ENCODE peak calls at places on chromosomes 7 and 10, in seven cellular contexts. One of them, this sample, is unnamed.

GRCh38 chr7:155293721-155294642 is 3.7 kb upstream of the INSIG1 start:
- DNase-seq in GM23248: no peak
- DNase-seq in A549: no peak
- DNase-seq in activated CD4-positive, alpha-beta memory T cell treated with anti-CD3 and anti-CD28 coated beads for 36 hours: no peak
- DNase-seq in effector memory CD4-positive, alpha-beta T cell: no peak
- DNase-seq in activated CD4-positive, CD25-positive, alpha-beta regulatory T cell treated with anti-CD3 and anti-CD28 coated beads, Interleukin-2, amount 50 U/mL, for 72 hours: no peak
- DNase-seq in AG09309: no peak
- DNase-seq in this sample: no peak

GRCh38 chr7:44671069-44671468 is 64.6 kb downstream of the OGDH start:
- DNase-seq in A549: no peak
- DNase-seq in activated CD4-positive, CD25-positive, alpha-beta regulatory T cell treated with anti-CD3 and anti-CD28 coated beads, Interleukin-2, amount 50 U/mL, for 72 hours: no peak
- DNase-seq in GM23248: no peak
- DNase-seq in effector memory CD4-positive, alpha-beta T cell: no peak
- DNase-seq in AG09309: no peak
- DNase-seq in activated CD4-positive, alpha-beta memory T cell treated with anti-CD3 and anti-CD28 coated beads for 36 hours: no peak
- DNase-seq in this sample: no peak

GRCh38 chr7:83786858-83787257 is 137.9 kb upstream of the SEMA3E start:
- DNase-seq in GM23248: no peak
- DNase-seq in activated CD4-positive, CD25-positive, alpha-beta regulatory T cell treated with anti-CD3 and anti-CD28 coated beads, Interleukin-2, amount 50 U/mL, for 72 hours: no peak
- DNase-seq in activated CD4-positive, alpha-beta memory T cell treated with anti-CD3 and anti-CD28 coated beads for 36 hours: no peak
- DNase-seq in AG09309: no peak
- DNase-seq in effector memory CD4-positive, alpha-beta T cell: no peak
- DNase-seq in A549: no peak
- DNase-seq in this sample: no peak

GRCh38 chr7:104695563-104695962 is 318.4 kb upstream of the KMT2E start:
- DNase-seq in AG09309: no peak
- DNase-seq in activated CD4-positive, alpha-beta memory T cell treated with anti-CD3 and anti-CD28 coated beads for 36 hours: no peak
- DNase-seq in activated CD4-positive, CD25-positive, alpha-beta regulatory T cell treated with anti-CD3 and anti-CD28 coated beads, Interleukin-2, amount 50 U/mL, for 72 hours: no peak
- DNase-seq in GM23248: no peak
- DNase-seq in effector memory CD4-positive, alpha-beta T cell: no peak
- DNase-seq in A549: no peak
- DNase-seq in this sample: no peak

GRCh38 chr7:118082506-118082905 is 101.5 kb upstream of the LSM8 start:
- DNase-seq in effector memory CD4-positive, alpha-beta T cell: no peak
- DNase-seq in GM23248: no peak
- DNase-seq in activated CD4-positive, CD25-positive, alpha-beta regulatory T cell treated with anti-CD3 and anti-CD28 coated beads, Interleukin-2, amount 50 U/mL, for 72 hours: no peak
- DNase-seq in AG09309: no peak
- DNase-seq in activated CD4-positive, alpha-beta memory T cell treated with anti-CD3 and anti-CD28 coated beads for 36 hours: no peak
- DNase-seq in A549: no peak
- DNase-seq in this sample: no peak

GRCh38 chr10:13526952-13527863 is 1.6 kb downstream of the BEND7 start:
- DNase-seq in activated CD4-positive, alpha-beta memory T cell treated with anti-CD3 and anti-CD28 coated beads for 36 hours: no peak
- DNase-seq in GM23248: peak
- DNase-seq in activated CD4-positive, CD25-positive, alpha-beta regulatory T cell treated with anti-CD3 and anti-CD28 coated beads, Interleukin-2, amount 50 U/mL, for 72 hours: no peak
- DNase-seq in AG09309: peak
- DNase-seq in effector memory CD4-positive, alpha-beta T cell: no peak
- DNase-seq in A549: peak
- DNase-seq in this sample: no peak

GRCh38 chr10:24894309-24894708 is 58.1 kb downstream of the PRTFDC1 start:
- DNase-seq in AG09309: peak
- DNase-seq in effector memory CD4-positive, alpha-beta T cell: no peak
- DNase-seq in A549: peak
- DNase-seq in activated CD4-positive, alpha-beta memory T cell treated with anti-CD3 and anti-CD28 coated beads for 36 hours: peak
- DNase-seq in activated CD4-positive, CD25-positive, alpha-beta regulatory T cell treated with anti-CD3 and anti-CD28 coated beads, Interleukin-2, amount 50 U/mL, for 72 hours: no peak
- DNase-seq in GM23248: peak
- DNase-seq in this sample: no peak

GRCh38 chr7:105837765-105838241 is 38.6 kb downstream of the ATXN7L1 start:
- DNase-seq in GM23248: no peak
- DNase-seq in effector memory CD4-positive, alpha-beta T cell: no peak
- DNase-seq in AG09309: no peak
- DNase-seq in A549: no peak
- DNase-seq in activated CD4-positive, alpha-beta memory T cell treated with anti-CD3 and anti-CD28 coated beads for 36 hours: no peak
- DNase-seq in activated CD4-positive, CD25-positive, alpha-beta regulatory T cell treated with anti-CD3 and anti-CD28 coated beads, Interleukin-2, amount 50 U/mL, for 72 hours: no peak
- DNase-seq in this sample: no peak

GRCh38 chr7:117386125-117386709 is 41.1 kb downstream of the ASZ1 start:
- DNase-seq in A549: no peak
- DNase-seq in AG09309: peak
- DNase-seq in effector memory CD4-positive, alpha-beta T cell: no peak
- DNase-seq in activated CD4-positive, alpha-beta memory T cell treated with anti-CD3 and anti-CD28 coated beads for 36 hours: no peak
- DNase-seq in activated CD4-positive, CD25-positive, alpha-beta regulatory T cell treated with anti-CD3 and anti-CD28 coated beads, Interleukin-2, amount 50 U/mL, for 72 hours: no peak
- DNase-seq in GM23248: peak
- DNase-seq in this sample: no peak

GRCh38 chr7:2572101-2572842 is 13.5 kb downstream of the IQCE start:
- DNase-seq in A549: no peak
- DNase-seq in effector memory CD4-positive, alpha-beta T cell: no peak
- DNase-seq in activated CD4-positive, CD25-positive, alpha-beta regulatory T cell treated with anti-CD3 and anti-CD28 coated beads, Interleukin-2, amount 50 U/mL, for 72 hours: no peak
- DNase-seq in AG09309: no peak
- DNase-seq in activated CD4-positive, alpha-beta memory T cell treated with anti-CD3 and anti-CD28 coated beads for 36 hours: peak
- DNase-seq in GM23248: peak
- DNase-seq in this sample: peak

GRCh38 chr10:18104223-18104872 is 35.9 kb upstream of the CACNB2 start:
- DNase-seq in activated CD4-positive, alpha-beta memory T cell treated with anti-CD3 and anti-CD28 coated beads for 36 hours: peak
- DNase-seq in GM23248: peak
- DNase-seq in effector memory CD4-positive, alpha-beta T cell: no peak
- DNase-seq in activated CD4-positive, CD25-positive, alpha-beta regulatory T cell treated with anti-CD3 and anti-CD28 coated beads, Interleukin-2, amount 50 U/mL, for 72 hours: peak
- DNase-seq in A549: peak
- DNase-seq in AG09309: no peak
- DNase-seq in this sample: peak

GRCh38 chr7:50502001-50502684 is 52.0 kb upstream of the FIGNL1 start:
- DNase-seq in A549: peak
- DNase-seq in AG09309: peak
- DNase-seq in activated CD4-positive, CD25-positive, alpha-beta regulatory T cell treated with anti-CD3 and anti-CD28 coated beads, Interleukin-2, amount 50 U/mL, for 72 hours: no peak
- DNase-seq in effector memory CD4-positive, alpha-beta T cell: no peak
- DNase-seq in GM23248: peak
- DNase-seq in activated CD4-positive, alpha-beta memory T cell treated with anti-CD3 and anti-CD28 coated beads for 36 hours: no peak
- DNase-seq in this sample: no peak

GRCh38 chr7:87534072-87534471 is 58.6 kb upstream of the ABCB4 start:
- DNase-seq in activated CD4-positive, alpha-beta memory T cell treated with anti-CD3 and anti-CD28 coated beads for 36 hours: no peak
- DNase-seq in effector memory CD4-positive, alpha-beta T cell: no peak
- DNase-seq in GM23248: no peak
- DNase-seq in AG09309: no peak
- DNase-seq in activated CD4-positive, CD25-positive, alpha-beta regulatory T cell treated with anti-CD3 and anti-CD28 coated beads, Interleukin-2, amount 50 U/mL, for 72 hours: no peak
- DNase-seq in A549: no peak
- DNase-seq in this sample: no peak

GRCh38 chr7:1240296-1240820 is 7.7 kb downstream of the UNCX start:
- DNase-seq in GM23248: no peak
- DNase-seq in activated CD4-positive, alpha-beta memory T cell treated with anti-CD3 and anti-CD28 coated beads for 36 hours: no peak
- DNase-seq in effector memory CD4-positive, alpha-beta T cell: no peak
- DNase-seq in A549: no peak
- DNase-seq in AG09309: no peak
- DNase-seq in activated CD4-positive, CD25-positive, alpha-beta regulatory T cell treated with anti-CD3 and anti-CD28 coated beads, Interleukin-2, amount 50 U/mL, for 72 hours: no peak
- DNase-seq in this sample: no peak

GRCh38 chr7:66167773-66168367 is 37.3 kb upstream of the TPST1 start:
- DNase-seq in AG09309: peak
- DNase-seq in activated CD4-positive, CD25-positive, alpha-beta regulatory T cell treated with anti-CD3 and anti-CD28 coated beads, Interleukin-2, amount 50 U/mL, for 72 hours: no peak
- DNase-seq in activated CD4-positive, alpha-beta memory T cell treated with anti-CD3 and anti-CD28 coated beads for 36 hours: no peak
- DNase-seq in effector memory CD4-positive, alpha-beta T cell: no peak
- DNase-seq in GM23248: peak
- DNase-seq in A549: peak
- DNase-seq in this sample: no peak

GRCh38 chr7:26052721-26053120 is 99.3 kb upstream of the NFE2L3 start:
- DNase-seq in A549: peak
- DNase-seq in effector memory CD4-positive, alpha-beta T cell: no peak
- DNase-seq in GM23248: peak
- DNase-seq in activated CD4-positive, CD25-positive, alpha-beta regulatory T cell treated with anti-CD3 and anti-CD28 coated beads, Interleukin-2, amount 50 U/mL, for 72 hours: no peak
- DNase-seq in activated CD4-positive, alpha-beta memory T cell treated with anti-CD3 and anti-CD28 coated beads for 36 hours: no peak
- DNase-seq in AG09309: no peak
- DNase-seq in this sample: no peak

GRCh38 chr10:32237644-32238345 is 109.2 kb downstream of the EPC1 start:
- DNase-seq in activated CD4-positive, alpha-beta memory T cell treated with anti-CD3 and anti-CD28 coated beads for 36 hours: no peak
- DNase-seq in effector memory CD4-positive, alpha-beta T cell: no peak
- DNase-seq in A549: no peak
- DNase-seq in GM23248: peak
- DNase-seq in AG09309: peak
- DNase-seq in activated CD4-positive, CD25-positive, alpha-beta regulatory T cell treated with anti-CD3 and anti-CD28 coated beads, Interleukin-2, amount 50 U/mL, for 72 hours: no peak
- DNase-seq in this sample: no peak

GRCh38 chr7:53596230-53596629 is 560.8 kb downstream of the POM121L12 start:
- DNase-seq in effector memory CD4-positive, alpha-beta T cell: no peak
- DNase-seq in AG09309: no peak
- DNase-seq in A549: no peak
- DNase-seq in GM23248: no peak
- DNase-seq in activated CD4-positive, CD25-positive, alpha-beta regulatory T cell treated with anti-CD3 and anti-CD28 coated beads, Interleukin-2, amount 50 U/mL, for 72 hours: no peak
- DNase-seq in activated CD4-positive, alpha-beta memory T cell treated with anti-CD3 and anti-CD28 coated beads for 36 hours: no peak
- DNase-seq in this sample: peak

GRCh38 chr10:381805-382204 is 246.6 kb downstream of the ZMYND11 start:
- DNase-seq in GM23248: no peak
- DNase-seq in activated CD4-positive, alpha-beta memory T cell treated with anti-CD3 and anti-CD28 coated beads for 36 hours: no peak
- DNase-seq in activated CD4-positive, CD25-positive, alpha-beta regulatory T cell treated with anti-CD3 and anti-CD28 coated beads, Interleukin-2, amount 50 U/mL, for 72 hours: no peak
- DNase-seq in AG09309: no peak
- DNase-seq in A549: no peak
- DNase-seq in effector memory CD4-positive, alpha-beta T cell: no peak
- DNase-seq in this sample: no peak

GRCh38 chr10:80504158-80504811 is 33.4 kb upstream of the SH2D4B start:
- DNase-seq in GM23248: no peak
- DNase-seq in activated CD4-positive, alpha-beta memory T cell treated with anti-CD3 and anti-CD28 coated beads for 36 hours: no peak
- DNase-seq in activated CD4-positive, CD25-positive, alpha-beta regulatory T cell treated with anti-CD3 and anti-CD28 coated beads, Interleukin-2, amount 50 U/mL, for 72 hours: no peak
- DNase-seq in AG09309: no peak
- DNase-seq in effector memory CD4-positive, alpha-beta T cell: no peak
- DNase-seq in A549: no peak
- DNase-seq in this sample: peak

GRCh38 chr10:62852961-62853702 is 37.0 kb upstream of the EGR2 start:
- DNase-seq in effector memory CD4-positive, alpha-beta T cell: no peak
- DNase-seq in GM23248: no peak
- DNase-seq in activated CD4-positive, CD25-positive, alpha-beta regulatory T cell treated with anti-CD3 and anti-CD28 coated beads, Interleukin-2, amount 50 U/mL, for 72 hours: no peak
- DNase-seq in AG09309: no peak
- DNase-seq in activated CD4-positive, alpha-beta memory T cell treated with anti-CD3 and anti-CD28 coated beads for 36 hours: peak
- DNase-seq in A549: no peak
- DNase-seq in this sample: no peak

GRCh38 chr10:132886211-132887099 is 55.9 kb downstream of the CFAP46 start:
- DNase-seq in A549: peak
- DNase-seq in activated CD4-positive, CD25-positive, alpha-beta regulatory T cell treated with anti-CD3 and anti-CD28 coated beads, Interleukin-2, amount 50 U/mL, for 72 hours: no peak
- DNase-seq in effector memory CD4-positive, alpha-beta T cell: no peak
- DNase-seq in GM23248: peak
- DNase-seq in AG09309: no peak
- DNase-seq in activated CD4-positive, alpha-beta memory T cell treated with anti-CD3 and anti-CD28 coated beads for 36 hours: no peak
- DNase-seq in this sample: peak

This sample was measured in HT-29.